ENCODE peak calls at places on chromosome 12, in five cellular contexts. One of them, this sample, is unnamed.

GRCh38 chr12:90729741-90730140 is 225.2 kb downstream of the CCER1 start:
- DNase-seq in cardiac fibroblast: peak
- DNase-seq in ovary: no peak
- DNase-seq in foreskin fibroblast: peak
- DNase-seq in bronchial epithelial cell: peak
- DNase-seq in this sample: no peak

GRCh38 chr12:9049520-9050133 is 60.3 kb downstream of the KLRG1 start:
- DNase-seq in cardiac fibroblast: peak
- DNase-seq in ovary: no peak
- DNase-seq in foreskin fibroblast: peak
- DNase-seq in bronchial epithelial cell: peak
- DNase-seq in this sample: peak

GRCh38 chr12:95358111-95359083 is 115.6 kb upstream of the METAP2 start:
- DNase-seq in cardiac fibroblast: peak
- DNase-seq in ovary: no peak
- DNase-seq in foreskin fibroblast: peak
- DNase-seq in bronchial epithelial cell: peak
- DNase-seq in this sample: no peak

GRCh38 chr12:127194176-127194575 is 1072.8 kb upstream of the TMEM132C start:
- DNase-seq in cardiac fibroblast: no peak
- DNase-seq in ovary: no peak
- DNase-seq in foreskin fibroblast: no peak
- DNase-seq in bronchial epithelial cell: no peak
- DNase-seq in this sample: no peak

GRCh38 chr12:122944588-122944987 is 21.7 kb downstream of the ABCB9 start:
- DNase-seq in cardiac fibroblast: peak
- DNase-seq in ovary: no peak
- DNase-seq in foreskin fibroblast: peak
- DNase-seq in bronchial epithelial cell: peak
- DNase-seq in this sample: no peak

GRCh38 chr12:76588881-76589565 is 29.5 kb upstream of the OSBPL8 start:
- DNase-seq in cardiac fibroblast: peak
- DNase-seq in ovary: no peak
- DNase-seq in foreskin fibroblast: peak
- DNase-seq in bronchial epithelial cell: peak
- DNase-seq in this sample: no peak

GRCh38 chr12:48542300-48542928 is 17.0 kb downstream of the OR8S1 start:
- DNase-seq in cardiac fibroblast: peak
- DNase-seq in ovary: no peak
- DNase-seq in foreskin fibroblast: peak
- DNase-seq in bronchial epithelial cell: peak
- DNase-seq in this sample: peak

GRCh38 chr12:111446044-111446581 is 40.4 kb downstream of the SH2B3 start:
- DNase-seq in cardiac fibroblast: peak
- DNase-seq in ovary: no peak
- DNase-seq in foreskin fibroblast: peak
- DNase-seq in bronchial epithelial cell: no peak
- DNase-seq in this sample: peak

GRCh38 chr12:109493090-109493489 is 15.7 kb downstream of the UBE3B start:
- DNase-seq in cardiac fibroblast: no peak
- DNase-seq in ovary: no peak
- DNase-seq in foreskin fibroblast: no peak
- DNase-seq in bronchial epithelial cell: no peak
- DNase-seq in this sample: no peak

GRCh38 chr12:11886339-11886738 is 184.4 kb upstream of the BCL2L14 start:
- DNase-seq in cardiac fibroblast: no peak
- DNase-seq in ovary: no peak
- DNase-seq in foreskin fibroblast: no peak
- DNase-seq in bronchial epithelial cell: peak
- DNase-seq in this sample: no peak

GRCh38 chr12:96265836-96266235 is 71.7 kb downstream of the ELK3 start:
- DNase-seq in cardiac fibroblast: no peak
- DNase-seq in ovary: no peak
- DNase-seq in foreskin fibroblast: no peak
- DNase-seq in bronchial epithelial cell: no peak
- DNase-seq in this sample: no peak

GRCh38 chr12:55724226-55724939 is 4.2 kb downstream of the RDH5 start:
- DNase-seq in cardiac fibroblast: peak
- DNase-seq in ovary: peak
- DNase-seq in foreskin fibroblast: peak
- DNase-seq in bronchial epithelial cell: peak
- DNase-seq in this sample: no peak

GRCh38 chr12:77947326-77947725 is 116.6 kb downstream of the NAV3 start:
- DNase-seq in cardiac fibroblast: peak
- DNase-seq in ovary: no peak
- DNase-seq in foreskin fibroblast: peak
- DNase-seq in bronchial epithelial cell: peak
- DNase-seq in this sample: no peak

DNA sequence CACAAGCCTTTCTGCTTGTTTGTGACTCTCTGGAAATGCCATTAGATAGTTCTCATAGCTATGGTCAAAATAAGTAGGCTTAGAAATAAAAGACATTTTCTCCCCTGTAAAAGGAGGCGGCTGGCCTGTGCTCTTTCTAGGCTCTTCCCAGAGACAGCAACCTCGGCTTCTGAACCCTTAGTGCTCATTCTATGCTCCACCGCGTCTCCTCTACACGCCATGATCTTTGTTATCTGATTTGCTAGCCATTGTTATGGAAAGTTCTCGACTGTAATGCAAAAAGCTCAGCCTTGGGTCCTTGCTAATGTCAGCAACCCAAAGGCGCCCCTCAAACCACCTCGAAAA is 64.5 kb downstream of the CRADD start:
- DNase-seq in cardiac fibroblast: no peak
- DNase-seq in ovary: peak
- DNase-seq in foreskin fibroblast: peak
- DNase-seq in bronchial epithelial cell: no peak
- DNase-seq in this sample: no peak
- H3K4me3 ChIP-seq in cardiac fibroblast: peak
- H3K4me3 ChIP-seq in ovary: peak
- H3K4me3 ChIP-seq in foreskin fibroblast: peak
- H3K4me3 ChIP-seq in bronchial epithelial cell: peak
- H3K4me3 ChIP-seq in this sample: peak

GRCh38 chr12:100153131-100153530 is 10.5 kb upstream of the BLTP3B start:
- DNase-seq in cardiac fibroblast: no peak
- DNase-seq in ovary: no peak
- DNase-seq in foreskin fibroblast: no peak
- DNase-seq in bronchial epithelial cell: no peak
- DNase-seq in this sample: no peak
- TF ChIP-seq CTCF in cardiac fibroblast: no peak
- TF ChIP-seq CTCF in ovary: no peak
- TF ChIP-seq CTCF in foreskin fibroblast: no peak
- TF ChIP-seq CTCF in bronchial epithelial cell: no peak
- TF ChIP-seq CTCF in this sample: no peak

DNA sequence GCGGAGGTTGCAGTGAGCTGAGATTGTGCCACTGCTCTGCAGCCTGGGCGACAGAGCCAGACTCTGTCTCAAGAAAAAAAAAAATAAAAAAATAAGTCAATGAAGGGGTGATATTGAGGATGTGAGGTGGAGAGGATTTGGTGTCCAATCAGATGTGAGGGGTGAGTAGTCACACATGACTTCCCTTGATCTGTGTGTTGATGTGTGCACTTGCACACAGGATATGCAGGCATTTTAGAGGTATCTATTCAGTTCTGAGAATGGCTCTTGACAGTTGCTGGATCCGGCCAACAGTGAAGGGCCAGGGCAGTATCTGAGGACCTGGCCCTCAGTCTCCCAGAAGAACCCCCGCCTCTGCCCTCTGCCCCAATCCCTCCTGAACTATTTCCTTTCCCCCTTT is 7.8 kb upstream of the SP7 start:
- DNase-seq in cardiac fibroblast: no peak
- DNase-seq in ovary: no peak
- DNase-seq in foreskin fibroblast: no peak
- DNase-seq in bronchial epithelial cell: no peak
- DNase-seq in this sample: no peak
- H3K4me3 ChIP-seq in cardiac fibroblast: no peak
- H3K4me3 ChIP-seq in ovary: no peak
- H3K4me3 ChIP-seq in foreskin fibroblast: no peak
- H3K4me3 ChIP-seq in bronchial epithelial cell: no peak
- H3K4me3 ChIP-seq in this sample: no peak

GRCh38 chr12:118840399-118840798 is 140.9 kb upstream of the SRRM4 start:
- DNase-seq in cardiac fibroblast: no peak
- DNase-seq in ovary: no peak
- DNase-seq in foreskin fibroblast: no peak
- DNase-seq in bronchial epithelial cell: no peak
- DNase-seq in this sample: no peak
- TF ChIP-seq CTCF in cardiac fibroblast: no peak
- TF ChIP-seq CTCF in ovary: no peak
- TF ChIP-seq CTCF in foreskin fibroblast: no peak
- TF ChIP-seq CTCF in bronchial epithelial cell: no peak
- TF ChIP-seq CTCF in this sample: peak

GRCh38 chr12:51821423-51822260 is 26.9 kb downstream of the FIGNL2 start:
- DNase-seq in cardiac fibroblast: no peak
- DNase-seq in ovary: no peak
- DNase-seq in foreskin fibroblast: no peak
- DNase-seq in bronchial epithelial cell: no peak
- DNase-seq in this sample: no peak
- H3K4me3 ChIP-seq in cardiac fibroblast: peak
- H3K4me3 ChIP-seq in ovary: peak
- H3K4me3 ChIP-seq in foreskin fibroblast: peak
- H3K4me3 ChIP-seq in bronchial epithelial cell: peak
- H3K4me3 ChIP-seq in this sample: peak

This sample was measured in LNCaP clone FGC.